ENCODE peak calls at places on chromosomes 6 and 20, in four cellular contexts. B is cardiac muscle cell, E is heart right ventricle, N is mammary epithelial cell. F is an unnamed sample.

GRCh38 chr20:45612314-45612713 is 17.2 kb upstream of the WFDC10A start:
- DNase-seq in E (no peak), B (no peak), N (no peak), F (no peak)

GRCh38 chr6:122890250-122890649 is 101.2 kb downstream of the SMPDL3A start:
- DNase-seq in B (no peak), N (no peak), E (no peak), F (no peak)

GRCh38 chr6:41039060-41039998 is at the start of gene UNC5CL:
- DNase-seq in E (no peak), B (peak; percentile 30), N (peak; percentile 57), F (peak; percentile 76)

GRCh38 chr6:13493147-13493546 is 5.7 kb upstream of the GFOD1 start:
- DNase-seq in N (no peak), E (no peak), B (no peak), F (no peak)

GRCh38 chr6:156080371-156080770 is 624.7 kb upstream of the NOX3 start:
- DNase-seq in N (no peak), E (no peak), B (no peak), F (no peak)

GRCh38 chr20:51584737-51585136 is 42.2 kb upstream of the NFATC2 start:
- DNase-seq in E (no peak), N (no peak), B (no peak), F (no peak)

GRCh38 chr20:12617076-12617475 is 391.7 kb upstream of the SPTLC3 start:
- DNase-seq in N (no peak), B (no peak), E (no peak), F (no peak)

GRCh38 chr6:149364558-149364957 is 35.5 kb upstream of the SUMO4 start:
- DNase-seq in B (peak; percentile 30), E (no peak), N (no peak), F (no peak)

GRCh38 chr6:71043902-71044301 is 87.0 kb upstream of the B3GAT2 start:
- DNase-seq in B (peak; percentile 35), E (no peak), N (peak; percentile 5), F (no peak)

GRCh38 chr6:155436981-155437749 is 18.5 kb downstream of the NOX3 start:
- DNase-seq in E (peak; percentile 41), B (peak; percentile 42), N (no peak), F (no peak)

GRCh38 chr6:136920858-136921520 is 1.1 kb upstream of the SLC35D3 start:
- DNase-seq in B (peak; percentile 21), E (no peak), N (peak; percentile 6), F (peak; percentile 43)

GRCh38 chr6:114090626-114091025 is 119.7 kb upstream of the HDAC2 start:
- DNase-seq in N (no peak), B (peak; percentile 10), E (no peak), F (no peak)

GRCh38 chr6:51720327-51720726 is 367.1 kb downstream of the PKHD1 start:
- DNase-seq in E (no peak), B (no peak), N (no peak), F (no peak)

GRCh38 chr6:52284131-52284459 is 447 bp downstream of the MCM3 start:
- DNase-seq in N (no peak), E (peak; percentile 29), B (no peak), F (peak; percentile 81)

GRCh38 chr6:144351741-144352140 is 66.6 kb downstream of the UTRN start:
- DNase-seq in N (no peak), B (no peak), E (no peak), F (no peak)
- H3K4me1 ChIP-seq in N (peaks cover 26% of the 10 kb centered on the region), B (peaks cover 12% of the 10 kb centered on the region), E (peaks cover 78% of the 10 kb centered on the region), F (peaks cover 9% of the 10 kb centered on the region)

DNA sequence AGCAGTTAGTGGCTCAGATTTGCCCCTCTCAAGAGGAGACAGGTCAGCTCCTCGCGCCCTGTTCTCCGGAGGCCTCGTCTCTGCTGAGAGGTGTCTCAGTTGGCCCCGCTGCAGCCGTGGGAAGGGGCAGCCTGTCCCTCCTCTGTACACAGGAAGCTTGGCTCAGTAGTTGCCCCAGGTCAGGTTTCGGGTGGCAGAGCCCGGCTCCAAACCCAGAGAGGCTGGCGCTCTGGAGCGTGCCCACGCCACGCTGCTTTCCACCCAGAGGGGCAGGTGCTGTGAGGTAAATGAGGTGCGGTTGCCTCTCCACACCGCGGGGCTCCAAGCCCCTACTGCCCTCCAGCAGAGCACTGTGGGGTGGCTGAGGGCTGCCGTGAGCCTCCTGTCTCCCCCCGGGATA is 16.0 kb downstream of the DYNLT1 start:
- DNase-seq in E (no peak), N (no peak), B (no peak), F (no peak)
- H3K4me1 ChIP-seq in E (peaks cover 24% of the 10 kb centered on the region), N (peaks cover 21% of the 10 kb centered on the region), B (peaks cover 40% of the 10 kb centered on the region), F (no peaks in the 10 kb centered on the region)

DNA sequence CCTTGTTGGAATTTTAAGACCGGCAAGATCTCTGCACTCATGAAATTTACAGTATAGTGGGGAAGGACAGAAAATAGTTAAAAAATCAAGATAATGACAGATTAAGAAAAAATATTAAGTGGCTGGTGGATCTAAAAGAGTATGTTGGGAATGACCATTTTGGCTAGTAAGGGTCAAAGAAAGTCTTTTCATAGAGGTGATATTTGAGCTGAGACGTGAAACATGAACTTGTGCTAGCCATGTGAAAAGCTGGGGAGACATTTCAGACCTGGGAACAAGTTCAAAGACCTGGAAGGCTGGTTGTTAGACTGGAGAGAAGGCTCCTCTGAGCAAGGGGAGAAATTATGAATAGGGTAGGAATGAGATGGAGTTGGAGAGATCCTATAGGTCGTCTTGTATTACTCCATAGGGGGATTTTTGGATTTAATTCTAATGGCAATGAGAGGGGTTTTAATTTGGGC is 4.7 kb downstream of the BICRAL start:
- DNase-seq in B (no peak), E (no peak), N (no peak), F (no peak)
- H3K4me1 ChIP-seq in B (peaks cover 25% of the 10 kb centered on the region), E (peaks cover 68% of the 10 kb centered on the region), N (peaks cover 4% of the 10 kb centered on the region), F (peaks cover 3% of the 10 kb centered on the region)

GRCh38 chr20:37345339-37346231 is at the start of gene SRC:
- DNase-seq in E (peak; percentile 80), B (peak; percentile 84), N (peak; percentile 77), F (peak; percentile 72)
- H3K4me1 ChIP-seq in E (peaks cover 16% of the 10 kb centered on the region), B (no peaks in the 10 kb centered on the region), N (peaks cover 42% of the 10 kb centered on the region), F (peaks cover 2% of the 10 kb centered on the region)

F was measured in H9.